ENCODE peak calls at places on chromosome 12, in seven cellular contexts. One of them, this sample, is unnamed.

GRCh38 chr12:52036587-52037171 is 14.6 kb upstream of the NR4A1 start:
- DNase-seq in sigmoid colon: peak
- DNase-seq in body of pancreas: peak
- DNase-seq in lower leg skin: peak
- DNase-seq in mucosa of descending colon: peak
- DNase-seq in A549: peak
- DNase-seq in Peyer's patch: peak
- DNase-seq in this sample: peak

GRCh38 chr12:17169726-17170471 is 563.9 kb upstream of the LMO3 start:
- DNase-seq in sigmoid colon: no peak
- DNase-seq in body of pancreas: no peak
- DNase-seq in lower leg skin: no peak
- DNase-seq in mucosa of descending colon: no peak
- DNase-seq in A549: no peak
- DNase-seq in Peyer's patch: no peak
- DNase-seq in this sample: no peak

GRCh38 chr12:28958553-28959195 is 190.4 kb upstream of the FAR2 start:
- DNase-seq in sigmoid colon: no peak
- DNase-seq in body of pancreas: no peak
- DNase-seq in lower leg skin: no peak
- DNase-seq in mucosa of descending colon: no peak
- DNase-seq in A549: no peak
- DNase-seq in Peyer's patch: no peak
- DNase-seq in this sample: no peak

GRCh38 chr12:72136792-72137191 is 135.4 kb upstream of the TRHDE start:
- DNase-seq in sigmoid colon: no peak
- DNase-seq in body of pancreas: no peak
- DNase-seq in lower leg skin: no peak
- DNase-seq in mucosa of descending colon: no peak
- DNase-seq in A549: no peak
- DNase-seq in Peyer's patch: no peak
- DNase-seq in this sample: no peak

GRCh38 chr12:3034067-3034750 is 43.0 kb upstream of the TSPAN9 start:
- DNase-seq in sigmoid colon: peak
- DNase-seq in body of pancreas: peak
- DNase-seq in lower leg skin: no peak
- DNase-seq in mucosa of descending colon: peak
- DNase-seq in A549: peak
- DNase-seq in Peyer's patch: peak
- DNase-seq in this sample: peak

GRCh38 chr12:112916270-112916669 is 9.5 kb downstream of the OAS1 start:
- DNase-seq in sigmoid colon: peak
- DNase-seq in body of pancreas: peak
- DNase-seq in lower leg skin: no peak
- DNase-seq in mucosa of descending colon: no peak
- DNase-seq in A549: no peak
- DNase-seq in Peyer's patch: peak
- DNase-seq in this sample: no peak

GRCh38 chr12:98895086-98895651 is 250.1 kb downstream of the APAF1 start:
- DNase-seq in sigmoid colon: no peak
- DNase-seq in body of pancreas: no peak
- DNase-seq in lower leg skin: no peak
- DNase-seq in mucosa of descending colon: no peak
- DNase-seq in A549: no peak
- DNase-seq in Peyer's patch: no peak
- DNase-seq in this sample: no peak

GRCh38 chr12:107396991-107397390 is 288.6 kb upstream of the PWP1 start:
- DNase-seq in sigmoid colon: no peak
- DNase-seq in body of pancreas: no peak
- DNase-seq in lower leg skin: no peak
- DNase-seq in mucosa of descending colon: no peak
- DNase-seq in A549: peak
- DNase-seq in Peyer's patch: peak
- DNase-seq in this sample: no peak

GRCh38 chr12:4789776-4790175 is 69.6 kb downstream of the GALNT8 start:
- DNase-seq in sigmoid colon: no peak
- DNase-seq in body of pancreas: no peak
- DNase-seq in lower leg skin: no peak
- DNase-seq in mucosa of descending colon: no peak
- DNase-seq in A549: no peak
- DNase-seq in Peyer's patch: no peak
- DNase-seq in this sample: no peak

GRCh38 chr12:49548822-49549648 is 10.2 kb downstream of the KCNH3 start:
- DNase-seq in sigmoid colon: no peak
- DNase-seq in body of pancreas: no peak
- DNase-seq in lower leg skin: no peak
- DNase-seq in mucosa of descending colon: no peak
- DNase-seq in A549: no peak
- DNase-seq in Peyer's patch: no peak
- DNase-seq in this sample: peak

GRCh38 chr12:32264995-32265394 is 134.4 kb upstream of the FGD4 start:
- DNase-seq in sigmoid colon: no peak
- DNase-seq in body of pancreas: no peak
- DNase-seq in lower leg skin: no peak
- DNase-seq in mucosa of descending colon: no peak
- DNase-seq in A549: no peak
- DNase-seq in Peyer's patch: peak
- DNase-seq in this sample: no peak

GRCh38 chr12:123150804-123151678 is at the start of gene PITPNM2:
- DNase-seq in sigmoid colon: peak
- DNase-seq in body of pancreas: peak
- DNase-seq in lower leg skin: no peak
- DNase-seq in mucosa of descending colon: peak
- DNase-seq in A549: peak
- DNase-seq in Peyer's patch: peak
- DNase-seq in this sample: peak
- TF ChIP-seq CTCF in sigmoid colon: peak
- TF ChIP-seq CTCF in body of pancreas: no peak
- TF ChIP-seq CTCF in lower leg skin: no peak
- TF ChIP-seq CTCF in mucosa of descending colon: peak
- TF ChIP-seq CTCF in A549: peak
- TF ChIP-seq CTCF in Peyer's patch: peak
- TF ChIP-seq CTCF in this sample: no peak

DNA sequence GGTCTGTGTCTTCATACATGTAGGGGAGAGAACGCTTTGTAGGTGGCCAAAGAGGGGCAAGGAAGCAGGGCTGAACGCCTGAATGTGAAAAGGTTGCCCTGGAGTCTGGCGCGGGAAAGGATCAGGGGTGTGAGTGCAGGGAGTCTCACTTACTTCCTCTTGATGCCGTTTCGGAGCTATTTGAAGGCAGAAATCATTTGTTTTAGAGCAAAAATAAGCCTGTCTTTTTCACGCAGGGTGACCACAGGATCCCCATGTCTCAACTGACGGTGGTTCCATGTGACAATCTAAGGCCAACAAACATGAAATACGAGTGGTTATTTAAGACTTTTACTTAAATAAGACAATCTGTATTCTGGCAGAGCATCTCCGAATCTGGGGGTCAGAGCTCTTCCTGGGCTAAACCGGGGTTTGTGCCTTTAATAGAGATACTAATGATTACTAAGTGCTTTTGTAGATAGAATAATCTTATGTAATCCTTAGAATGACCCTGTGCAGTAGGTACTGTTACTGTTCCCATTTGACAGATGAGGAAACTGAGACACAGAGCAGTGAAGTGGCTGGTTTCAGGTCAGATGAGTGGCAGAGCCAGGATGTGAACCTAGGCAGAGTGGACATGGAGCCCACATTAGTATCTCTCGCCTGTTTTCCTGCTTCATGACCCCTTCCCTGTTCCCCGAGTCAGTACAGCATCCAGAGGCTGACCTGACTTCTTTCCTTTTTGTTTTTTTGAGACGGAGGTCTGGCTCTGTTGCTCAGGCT is 1.9 kb downstream of the BRI3BP start:
- DNase-seq in sigmoid colon: no peak
- DNase-seq in body of pancreas: no peak
- DNase-seq in lower leg skin: no peak
- DNase-seq in mucosa of descending colon: peak
- DNase-seq in A549: no peak
- DNase-seq in Peyer's patch: peak
- DNase-seq in this sample: no peak
- H3K4me3 ChIP-seq in sigmoid colon: no peak
- H3K4me3 ChIP-seq in body of pancreas: no peak
- H3K4me3 ChIP-seq in lower leg skin: no peak
- H3K4me3 ChIP-seq in mucosa of descending colon: no peak
- H3K4me3 ChIP-seq in A549: peak
- H3K4me3 ChIP-seq in Peyer's patch: peak
- H3K4me3 ChIP-seq in this sample: no peak

DNA sequence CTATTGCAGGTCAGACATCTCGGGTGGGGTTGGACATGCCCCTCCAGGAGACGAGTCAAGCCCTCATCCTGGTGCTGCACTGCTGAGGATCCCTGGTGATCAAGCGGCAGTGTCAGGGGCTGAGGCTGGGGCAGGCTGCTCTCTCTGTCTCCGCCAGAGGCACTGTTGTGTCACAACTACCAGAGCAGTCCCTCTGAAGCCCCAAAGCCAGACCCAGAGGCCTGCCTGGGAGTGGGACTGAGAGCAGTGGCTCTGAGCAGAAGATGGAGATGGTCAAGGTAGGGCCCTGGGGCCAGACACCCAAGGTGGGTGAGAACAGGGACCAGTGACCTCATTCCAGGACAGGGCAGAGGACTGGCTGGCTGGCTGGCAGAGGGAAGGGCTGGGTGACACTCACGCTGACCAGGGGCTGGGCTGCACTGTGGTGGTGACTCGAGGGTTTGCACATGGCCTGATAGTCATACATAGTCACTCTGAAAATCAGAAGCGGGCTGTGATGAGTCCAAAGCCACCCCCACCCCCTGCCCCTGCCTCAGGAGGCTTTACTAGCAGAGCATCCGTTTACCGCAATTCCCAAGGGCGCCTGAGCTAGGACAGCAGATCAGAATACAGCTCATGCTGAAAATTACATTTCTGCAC is 19.6 kb upstream of the LRTM2 start:
- DNase-seq in sigmoid colon: peak
- DNase-seq in body of pancreas: peak
- DNase-seq in lower leg skin: no peak
- DNase-seq in mucosa of descending colon: peak
- DNase-seq in A549: peak
- DNase-seq in Peyer's patch: peak
- DNase-seq in this sample: peak
- TF ChIP-seq CTCF in sigmoid colon: peak
- TF ChIP-seq CTCF in body of pancreas: no peak
- TF ChIP-seq CTCF in lower leg skin: no peak
- TF ChIP-seq CTCF in mucosa of descending colon: no peak
- TF ChIP-seq CTCF in A549: no peak
- TF ChIP-seq CTCF in Peyer's patch: peak
- TF ChIP-seq CTCF in this sample: peak

GRCh38 chr12:111574797-111575443 is 24.2 kb downstream of the ATXN2 start:
- DNase-seq in sigmoid colon: no peak
- DNase-seq in body of pancreas: no peak
- DNase-seq in lower leg skin: no peak
- DNase-seq in mucosa of descending colon: no peak
- DNase-seq in A549: no peak
- DNase-seq in Peyer's patch: no peak
- DNase-seq in this sample: peak

GRCh38 chr12:111569363-111570089 is 29.6 kb downstream of the ATXN2 start:
- DNase-seq in sigmoid colon: no peak
- DNase-seq in body of pancreas: no peak
- DNase-seq in lower leg skin: no peak
- DNase-seq in mucosa of descending colon: no peak
- DNase-seq in A549: no peak
- DNase-seq in Peyer's patch: no peak
- DNase-seq in this sample: no peak

GRCh38 chr12:111570090-111570961 is 28.8 kb downstream of the ATXN2 start:
- DNase-seq in sigmoid colon: no peak
- DNase-seq in body of pancreas: no peak
- DNase-seq in lower leg skin: no peak
- DNase-seq in mucosa of descending colon: no peak
- DNase-seq in A549: peak
- DNase-seq in Peyer's patch: no peak
- DNase-seq in this sample: no peak
- H3K4me3 ChIP-seq in sigmoid colon: no peak
- H3K4me3 ChIP-seq in body of pancreas: no peak
- H3K4me3 ChIP-seq in lower leg skin: no peak
- H3K4me3 ChIP-seq in mucosa of descending colon: no peak
- H3K4me3 ChIP-seq in A549: no peak
- H3K4me3 ChIP-seq in Peyer's patch: no peak
- H3K4me3 ChIP-seq in this sample: no peak

DNA sequence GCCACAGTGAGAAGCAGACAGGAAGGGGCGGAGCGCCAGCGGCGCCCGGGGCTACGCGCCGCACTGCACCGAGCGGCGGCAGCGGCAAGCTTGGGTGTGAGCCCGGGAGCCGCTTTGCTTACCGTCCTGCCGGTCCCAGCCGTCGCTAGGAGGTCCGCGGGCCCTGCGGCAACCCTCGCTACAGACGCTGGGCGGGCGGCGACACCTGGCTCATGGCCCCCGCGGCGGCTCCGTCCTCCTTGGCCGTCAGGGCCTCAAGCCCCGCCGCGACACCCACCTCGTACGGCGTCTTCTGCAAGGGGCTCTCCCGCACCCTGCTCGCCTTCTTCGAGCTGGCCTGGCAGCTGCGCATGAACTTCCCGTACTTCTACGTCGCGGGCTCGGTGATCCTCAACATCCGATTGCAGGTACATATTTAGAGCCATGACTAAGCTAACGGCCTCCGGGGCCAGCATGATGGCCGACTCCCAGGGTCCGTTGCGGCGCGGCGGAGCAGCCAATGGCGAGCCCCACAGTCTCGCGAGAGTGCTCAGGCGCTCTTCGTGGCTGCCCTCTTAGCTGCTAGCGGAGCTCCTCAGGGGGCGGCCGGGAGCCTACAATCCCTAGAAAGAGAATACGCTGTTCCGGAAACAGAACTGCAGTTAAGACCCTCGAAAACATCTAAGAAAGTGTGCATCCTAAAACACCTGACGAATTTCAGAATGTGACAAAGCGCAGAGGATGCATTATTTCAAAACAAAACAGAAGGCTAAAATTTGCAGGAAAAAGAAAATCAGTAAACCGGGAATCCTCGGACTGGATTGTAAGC is at the start of gene SMIM10L1:
- DNase-seq in sigmoid colon: peak
- DNase-seq in body of pancreas: peak
- DNase-seq in lower leg skin: peak
- DNase-seq in mucosa of descending colon: peak
- DNase-seq in A549: peak
- DNase-seq in Peyer's patch: peak
- DNase-seq in this sample: peak
- TF ChIP-seq CTCF in sigmoid colon: no peak
- TF ChIP-seq CTCF in body of pancreas: no peak
- TF ChIP-seq CTCF in lower leg skin: no peak
- TF ChIP-seq CTCF in mucosa of descending colon: no peak
- TF ChIP-seq CTCF in A549: no peak
- TF ChIP-seq CTCF in Peyer's patch: peak
- TF ChIP-seq CTCF in this sample: peak

GRCh38 chr12:25585662-25586061 is 32.6 kb upstream of the LMNTD1 start:
- DNase-seq in sigmoid colon: no peak
- DNase-seq in body of pancreas: no peak
- DNase-seq in lower leg skin: no peak
- DNase-seq in mucosa of descending colon: no peak
- DNase-seq in A549: no peak
- DNase-seq in Peyer's patch: no peak
- DNase-seq in this sample: no peak
- H3K4me3 ChIP-seq in sigmoid colon: no peak
- H3K4me3 ChIP-seq in body of pancreas: no peak
- H3K4me3 ChIP-seq in lower leg skin: no peak
- H3K4me3 ChIP-seq in mucosa of descending colon: no peak
- H3K4me3 ChIP-seq in A549: no peak
- H3K4me3 ChIP-seq in Peyer's patch: no peak
- H3K4me3 ChIP-seq in this sample: no peak